ENCODE peak calls at places on chromosomes 4 and X, in four cellular contexts. One of them, this sample, is unnamed. For H3K27me3, the result is how much of the 10 kb centered on the place peaks cover.

GRCh38 chr4:56681158-56681848 is at the start of gene HOPX:
- DNase-seq in adrenal gland: peak
- DNase-seq in CD8-positive, alpha-beta T cell: no peak
- DNase-seq in HCT116: no peak
- DNase-seq in this sample: no peak

GRCh38 chr4:87947381-87948160 is 27.9 kb upstream of the SPP1 start:
- DNase-seq in adrenal gland: no peak
- DNase-seq in CD8-positive, alpha-beta T cell: no peak
- DNase-seq in HCT116: no peak
- DNase-seq in this sample: no peak

GRCh38 chr4:80540785-80541469 is 205.4 kb downstream of the CFAP299 start:
- DNase-seq in adrenal gland: no peak
- DNase-seq in CD8-positive, alpha-beta T cell: no peak
- DNase-seq in HCT116: no peak
- DNase-seq in this sample: no peak

GRCh38 chr4:22695011-22695410 is 2.3 kb downstream of the GBA3 start:
- DNase-seq in adrenal gland: no peak
- DNase-seq in CD8-positive, alpha-beta T cell: no peak
- DNase-seq in HCT116: no peak
- DNase-seq in this sample: no peak

GRCh38 chr4:176988226-176988625 is 195.5 kb upstream of the VEGFC start:
- DNase-seq in adrenal gland: no peak
- DNase-seq in CD8-positive, alpha-beta T cell: no peak
- DNase-seq in HCT116: peak
- DNase-seq in this sample: peak

GRCh38 chr4:142840516-142841123 is 5.5 kb downstream of the INPP4B start:
- DNase-seq in adrenal gland: no peak
- DNase-seq in CD8-positive, alpha-beta T cell: no peak
- DNase-seq in HCT116: peak
- DNase-seq in this sample: peak

GRCh38 chr4:53644607-53645006 is 53.3 kb upstream of the LNX1 start:
- DNase-seq in adrenal gland: no peak
- DNase-seq in CD8-positive, alpha-beta T cell: no peak
- DNase-seq in HCT116: no peak
- DNase-seq in this sample: no peak

GRCh38 chr4:105767579-105767978 is 59.0 kb downstream of the GSTCD start:
- DNase-seq in adrenal gland: no peak
- DNase-seq in CD8-positive, alpha-beta T cell: no peak
- DNase-seq in HCT116: no peak
- DNase-seq in this sample: no peak

GRCh38 chr4:141643557-141643956 is 7.2 kb downstream of the IL15 start:
- DNase-seq in adrenal gland: no peak
- DNase-seq in CD8-positive, alpha-beta T cell: no peak
- DNase-seq in HCT116: peak
- DNase-seq in this sample: no peak

GRCh38 chr4:37561803-37562207 is 124.4 kb downstream of the RELL1 start:
- DNase-seq in adrenal gland: no peak
- DNase-seq in CD8-positive, alpha-beta T cell: no peak
- DNase-seq in HCT116: no peak
- DNase-seq in this sample: peak

GRCh38 chrX:47012131-47012530 is 66.1 kb upstream of the RGN start:
- DNase-seq in adrenal gland: no peak
- DNase-seq in CD8-positive, alpha-beta T cell: no peak
- DNase-seq in HCT116: no peak
- DNase-seq in this sample: no peak

GRCh38 chr4:110867251-110867960 is 244.5 kb upstream of the PITX2 start:
- DNase-seq in adrenal gland: no peak
- DNase-seq in CD8-positive, alpha-beta T cell: no peak
- DNase-seq in HCT116: no peak
- DNase-seq in this sample: no peak

GRCh38 chr4:185205697-185206342 is 2.0 kb upstream of the CFAP97 start:
- DNase-seq in adrenal gland: no peak
- DNase-seq in CD8-positive, alpha-beta T cell: no peak
- DNase-seq in HCT116: no peak
- DNase-seq in this sample: no peak

GRCh38 chrX:134990475-134991473 is at the start of gene SMIM10:
- DNase-seq in adrenal gland: peak
- DNase-seq in CD8-positive, alpha-beta T cell: peak
- DNase-seq in HCT116: no peak
- DNase-seq in this sample: no peak

GRCh38 chr4:72997409-72997808 is 72.1 kb downstream of the COX18 start:
- DNase-seq in adrenal gland: no peak
- DNase-seq in CD8-positive, alpha-beta T cell: no peak
- DNase-seq in HCT116: no peak
- DNase-seq in this sample: no peak

DNA sequence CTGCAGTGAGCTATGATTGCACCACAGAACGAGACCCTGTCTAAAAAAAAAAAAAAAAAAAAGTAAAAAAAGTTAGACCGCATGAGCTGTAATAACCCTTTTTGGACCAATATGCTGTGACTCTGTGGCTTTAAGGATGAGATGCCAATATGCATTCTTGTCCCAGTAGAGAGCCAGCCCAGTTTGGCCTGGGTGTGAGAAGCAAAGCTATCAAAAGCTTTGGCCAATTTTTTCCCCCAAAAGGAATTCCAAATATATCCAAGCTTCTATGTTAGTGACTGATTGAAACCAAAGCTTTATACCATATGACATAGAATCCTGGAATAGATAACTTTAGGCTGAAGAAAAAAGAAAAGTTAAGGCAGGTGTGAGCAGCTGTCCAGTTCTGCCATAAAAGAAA is 30.5 kb upstream of the RBPJ start:
- DNase-seq in adrenal gland: no peak
- DNase-seq in CD8-positive, alpha-beta T cell: no peak
- DNase-seq in HCT116: no peak
- DNase-seq in this sample: no peak
- H3K4me3 ChIP-seq in adrenal gland: no peak
- H3K4me3 ChIP-seq in CD8-positive, alpha-beta T cell: no peak
- H3K4me3 ChIP-seq in HCT116: no peak
- H3K4me3 ChIP-seq in this sample: no peak

GRCh38 chrX:17736856-17737706 is at the start of gene SCML1:
- DNase-seq in adrenal gland: peak
- DNase-seq in CD8-positive, alpha-beta T cell: peak
- DNase-seq in HCT116: peak
- DNase-seq in this sample: peak

GRCh38 chrX:17736478-17736855 is 826 bp upstream of the SCML1 start:
- DNase-seq in adrenal gland: no peak
- DNase-seq in CD8-positive, alpha-beta T cell: no peak
- DNase-seq in HCT116: no peak
- DNase-seq in this sample: no peak

GRCh38 chrX:17737707-17738001 is 361 bp downstream of the SCML1 start:
- DNase-seq in adrenal gland: no peak
- DNase-seq in CD8-positive, alpha-beta T cell: peak
- DNase-seq in HCT116: no peak
- DNase-seq in this sample: no peak

GRCh38 chrX:17738002-17738713 is 865 bp downstream of the SCML1 start:
- DNase-seq in adrenal gland: peak
- DNase-seq in CD8-positive, alpha-beta T cell: peak
- DNase-seq in HCT116: no peak
- DNase-seq in this sample: peak

DNA sequence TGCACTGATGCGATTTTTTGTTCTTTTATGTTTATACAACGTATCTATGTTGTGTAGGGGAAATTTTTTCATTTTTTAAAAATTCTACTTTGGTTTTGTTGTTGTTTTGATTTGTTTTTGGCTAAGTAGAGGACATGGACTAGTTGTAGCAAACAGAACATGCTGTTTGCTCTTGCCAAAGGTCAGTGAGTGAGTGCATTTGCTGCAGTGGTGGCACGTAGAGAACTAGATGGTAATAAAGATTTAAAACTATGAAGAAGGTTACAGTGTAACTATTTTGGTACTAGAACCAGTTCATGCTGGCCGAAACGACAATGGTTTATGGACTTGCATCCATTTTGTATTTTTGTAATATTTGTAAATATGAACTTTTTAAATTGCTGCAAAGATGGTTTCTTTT is 1.9 kb upstream of the SCML1 start:
- DNase-seq in adrenal gland: no peak
- DNase-seq in CD8-positive, alpha-beta T cell: no peak
- DNase-seq in HCT116: no peak
- DNase-seq in this sample: no peak
- H3K27me3 ChIP-seq in adrenal gland: under half
- H3K27me3 ChIP-seq in CD8-positive, alpha-beta T cell: under half
- H3K27me3 ChIP-seq in HCT116: under half
- H3K27me3 ChIP-seq in this sample: under half

GRCh38 chrX:29468911-29469494 is 746.4 kb upstream of the MAGEB2 start:
- DNase-seq in adrenal gland: no peak
- DNase-seq in CD8-positive, alpha-beta T cell: no peak
- DNase-seq in HCT116: no peak
- DNase-seq in this sample: no peak
- H3K27ac ChIP-seq in adrenal gland: no peak
- H3K27ac ChIP-seq in CD8-positive, alpha-beta T cell: no peak
- H3K27ac ChIP-seq in HCT116: no peak
- H3K27ac ChIP-seq in this sample: no peak

DNA sequence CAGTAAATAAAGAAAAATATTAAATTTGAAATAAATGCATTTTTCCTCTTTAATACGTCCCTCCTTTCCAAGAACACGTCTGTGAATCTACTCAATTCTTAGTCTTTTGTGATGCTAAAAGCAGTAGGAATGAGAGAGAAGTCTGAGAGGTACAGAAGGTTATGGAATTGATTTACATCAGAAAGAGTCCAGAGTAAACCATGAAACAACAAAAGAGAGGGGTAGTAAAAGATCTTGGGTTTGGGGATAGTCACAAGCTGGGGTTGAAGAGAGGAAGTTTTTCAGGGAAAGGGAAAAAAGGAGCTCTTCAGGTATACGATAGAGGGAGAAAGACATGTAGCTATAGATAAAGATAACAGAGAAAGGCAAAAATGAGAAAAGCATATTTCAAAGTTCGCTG is 215.4 kb downstream of the RAB28 start:
- DNase-seq in adrenal gland: no peak
- DNase-seq in CD8-positive, alpha-beta T cell: no peak
- DNase-seq in HCT116: no peak
- DNase-seq in this sample: no peak
- H3K4me3 ChIP-seq in adrenal gland: no peak
- H3K4me3 ChIP-seq in CD8-positive, alpha-beta T cell: no peak
- H3K4me3 ChIP-seq in HCT116: no peak
- H3K4me3 ChIP-seq in this sample: no peak

DNA sequence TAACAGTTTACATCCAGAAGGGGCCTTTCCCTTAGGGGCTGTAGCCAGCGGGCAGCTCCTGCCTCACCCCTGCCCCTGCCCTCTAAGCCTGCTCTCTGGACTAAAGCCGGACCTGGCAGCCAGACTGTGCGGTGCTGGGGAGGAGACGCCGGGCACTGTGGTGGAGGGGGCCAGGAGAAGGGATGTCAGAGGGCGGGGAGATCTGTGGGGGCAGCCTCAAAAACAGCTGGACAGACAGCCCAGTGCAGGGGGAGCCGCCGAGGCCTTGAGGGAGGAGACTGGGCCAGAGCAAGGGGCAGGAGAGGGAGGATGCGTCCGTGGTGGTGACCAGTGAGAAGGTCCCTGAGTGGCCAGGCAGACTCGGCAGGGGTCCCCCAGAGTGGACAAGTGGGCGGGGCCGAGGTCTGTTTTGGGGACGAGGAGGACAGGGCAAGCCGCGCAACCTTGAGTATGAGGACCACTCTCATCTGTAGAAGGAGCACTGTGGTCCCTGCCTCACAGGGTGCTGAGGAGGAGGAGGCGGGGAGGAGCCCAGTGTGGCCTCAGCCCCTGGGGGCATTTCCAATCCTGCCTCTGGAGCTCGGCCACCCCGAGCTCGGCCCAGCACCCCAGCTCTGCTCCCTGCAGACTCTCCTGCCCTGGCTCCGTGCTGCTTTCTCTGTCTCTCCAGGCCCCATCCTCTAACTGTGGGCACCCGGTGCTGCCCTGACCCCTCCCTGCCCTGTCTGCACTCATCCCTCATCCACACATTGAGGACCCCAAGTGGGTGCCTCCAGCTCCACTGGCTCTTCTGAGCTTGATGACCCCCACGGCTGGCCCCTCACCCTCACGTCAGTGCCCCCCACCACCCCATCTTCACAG is 59.2 kb upstream of the NKX1-1 start:
- DNase-seq in adrenal gland: peak
- DNase-seq in CD8-positive, alpha-beta T cell: no peak
- DNase-seq in HCT116: no peak
- DNase-seq in this sample: no peak
- H3K27me3 ChIP-seq in adrenal gland: under half
- H3K27me3 ChIP-seq in CD8-positive, alpha-beta T cell: under half
- H3K27me3 ChIP-seq in HCT116: under half
- H3K27me3 ChIP-seq in this sample: half or more

DNA sequence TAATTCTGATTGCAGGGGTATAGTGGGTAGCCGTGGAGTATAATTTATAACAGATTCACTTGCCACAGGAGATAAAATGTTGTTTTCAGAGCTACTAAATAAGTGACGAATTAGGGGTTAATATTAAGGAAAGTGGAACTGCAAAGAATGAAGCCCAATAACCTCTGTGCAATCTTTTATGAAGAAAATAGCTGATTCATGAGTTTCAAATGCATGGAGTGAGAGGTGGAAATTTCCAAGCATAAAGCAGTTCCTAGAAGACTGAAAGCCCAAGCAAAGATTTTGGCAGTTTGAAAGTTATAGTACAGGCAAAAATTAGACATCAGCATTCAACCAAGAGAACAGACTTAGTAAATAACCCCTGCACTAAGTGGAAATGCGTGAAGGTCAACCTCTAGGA is 1782.4 kb upstream of the PCDH10 start:
- DNase-seq in adrenal gland: no peak
- DNase-seq in CD8-positive, alpha-beta T cell: no peak
- DNase-seq in HCT116: no peak
- DNase-seq in this sample: no peak
- H3K27ac ChIP-seq in adrenal gland: no peak
- H3K27ac ChIP-seq in CD8-positive, alpha-beta T cell: no peak
- H3K27ac ChIP-seq in HCT116: no peak
- H3K27ac ChIP-seq in this sample: no peak

This sample was measured in A673.